ENCODE peak calls at places on chromosomes 13 and 19, in five cellular contexts. U is kidney epithelial cell, T is lower leg skin, R is cardiac muscle cell, J is cardiac fibroblast. K is an unnamed sample.

GRCh38 chr19:16571689-16572331 is 405 bp downstream of the SLC35E1 start:
- DNase-seq in U (no peak), T (no peak), R (no peak), J (no peak), K (no peak)

GRCh38 chr19:10762656-10763055 is 44.8 kb downstream of the DNM2 start:
- DNase-seq in J (no peak), T (no peak), R (no peak), U (no peak), K (peak; percentile 85)

GRCh38 chr19:44876930-44877530 is 14.0 kb upstream of the TOMM40 start:
- DNase-seq in R (no peak), J (no peak), U (no peak), T (no peak), K (no peak)

GRCh38 chr13:101700598-101700997 is 248.1 kb downstream of the ITGBL1 start:
- DNase-seq in J (peak; percentile 78), R (no peak), T (peak; percentile 56), U (no peak), K (no peak)

GRCh38 chr19:41705393-41706174 is 2.8 kb upstream of the CEACAM5 start:
- DNase-seq in U (no peak), R (no peak), J (peak; percentile 4), T (no peak), K (peak; percentile 71)

GRCh38 chr19:10517361-10517759 is at the start of gene S1PR5:
- DNase-seq in J (no peak), T (no peak), R (peak; percentile 38), U (no peak), K (no peak)

GRCh38 chr19:19750842-19751790 is 18.2 kb upstream of the ZNF14 start:
- DNase-seq in J (no peak), U (no peak), T (no peak), R (no peak), K (no peak)

GRCh38 chr19:2695288-2695866 is 7.1 kb downstream of the GNG7 start:
- DNase-seq in U (no peak), R (peak; percentile 26), J (no peak), T (no peak), K (no peak)

GRCh38 chr19:48395170-48395455 is 1.6 kb downstream of the GRIN2D start:
- DNase-seq in T (no peak), U (no peak), R (no peak), J (no peak), K (no peak)
- H3K4me3 ChIP-seq in T (no peak overlapping the region), U (no peak overlapping the region), R (no peak overlapping the region), J (no peak overlapping the region), K (no peak overlapping the region)

GRCh38 chr13:20832861-20833260 is 59.1 kb upstream of the EEF1AKMT1 start:
- DNase-seq in U (no peak), R (no peak), J (no peak), T (no peak), K (no peak)
- TF ChIP-seq CTCF in U (no peak), R (no peak), J (no peak), T (no peak), K (no peak)

GRCh38 chr13:76993021-76993420 is 1.1 kb downstream of the CLN5 start:
- DNase-seq in J (peak; percentile 49), R (no peak), T (no peak), U (no peak), K (no peak)

GRCh38 chr13:76991796-76992547 is at the start of gene CLN5:
- DNase-seq in U (peak; percentile 65), J (peak; percentile 91), T (peak; percentile 94), R (peak; percentile 96), K (peak; percentile 98)

GRCh38 chr13:76992548-76993001 is 694 bp downstream of the CLN5 start:
- DNase-seq in J (peak; percentile 43), R (peak; percentile 24), T (peak; percentile 30), U (no peak), K (peak; percentile 56)

GRCh38 chr13:76994281-76994680 is 2.4 kb downstream of the CLN5 start:
- DNase-seq in J (peak; percentile 32), R (no peak), T (no peak), U (no peak), K (no peak)

DNA sequence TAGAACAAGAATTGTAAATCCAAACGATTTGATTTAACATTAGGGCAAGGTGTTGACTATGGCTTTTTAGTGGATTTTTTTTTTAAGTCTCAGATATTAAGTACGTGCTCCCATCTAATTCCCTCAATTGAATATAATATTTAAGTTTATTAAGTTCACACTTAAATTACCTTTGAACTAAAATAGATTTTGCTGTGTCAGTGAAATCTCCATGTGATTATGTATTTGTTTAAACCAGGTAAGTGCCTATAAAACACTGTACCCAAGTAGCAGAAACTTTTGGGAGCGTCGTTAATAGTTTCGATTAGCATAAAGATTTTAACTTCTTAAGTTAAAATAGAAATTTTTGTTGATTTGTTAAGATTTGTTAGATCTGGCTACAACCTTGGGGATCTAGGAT is 1.6 kb downstream of the CLN5 start:
- DNase-seq in J (no peak), R (no peak), U (no peak), T (no peak), K (no peak)
- H3K4me3 ChIP-seq in J (no peak overlapping the region), R (no peak overlapping the region), U (no peak overlapping the region), T (no peak overlapping the region), K (no peak overlapping the region)

GRCh38 chr19:11890634-11891033 is 3.1 kb downstream of the ZNF69 start:
- DNase-seq in J (no peak), R (no peak), T (no peak), U (no peak), K (no peak)

GRCh38 chr19:11887247-11887617 is 350 bp upstream of the ZNF69 start:
- DNase-seq in U (no peak), T (no peak), R (no peak), J (no peak), K (no peak)

DNA sequence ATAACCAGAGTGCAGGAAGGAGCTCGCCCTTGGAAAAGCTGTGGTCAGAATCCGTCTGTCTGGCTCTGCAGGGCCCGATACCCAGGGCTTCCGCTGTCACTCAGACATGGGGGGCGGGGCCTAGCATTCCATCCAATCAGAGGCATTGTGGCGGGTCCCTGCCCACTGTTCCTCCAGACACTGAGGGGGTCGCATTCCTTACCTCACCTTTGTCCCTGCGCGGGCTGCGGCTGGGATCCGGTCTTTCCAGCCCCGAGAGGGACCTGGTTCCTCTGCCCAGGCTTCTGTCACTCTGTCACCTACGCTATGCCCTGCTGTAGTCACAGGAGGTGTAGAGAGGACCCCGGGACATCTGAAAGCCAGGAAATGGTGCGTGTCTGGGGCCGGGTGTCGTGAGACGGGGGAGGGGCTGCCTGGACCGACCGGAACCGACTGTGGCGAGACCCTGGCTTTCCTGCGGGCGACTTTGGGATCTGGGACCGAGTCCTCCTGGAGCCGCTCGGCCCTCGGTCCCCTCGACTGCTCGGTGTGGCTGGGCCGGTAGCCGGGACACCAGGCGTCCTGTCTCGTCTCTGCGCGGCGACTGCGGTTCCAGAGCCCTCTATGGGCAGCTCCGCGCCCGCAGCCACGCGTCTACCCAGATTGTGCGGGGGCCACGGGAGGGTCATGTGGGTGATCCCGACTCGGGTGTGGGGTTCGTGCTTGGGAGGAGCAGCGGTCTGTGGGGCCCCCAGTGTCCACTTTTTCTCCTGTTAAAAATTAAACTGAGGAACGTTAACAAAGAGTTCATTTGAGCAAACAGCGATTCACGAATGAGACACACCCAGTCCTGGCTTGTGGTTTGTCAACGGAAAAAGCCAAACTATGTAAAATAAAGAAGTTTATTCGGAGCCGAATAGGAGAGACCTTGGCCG is at the start of gene ZNF69:
- DNase-seq in U (peak; percentile 53), R (peak; percentile 94), J (peak; percentile 56), T (peak; percentile 79), K (peak; percentile 98)
- TF ChIP-seq CTCF in U (peak; percentile 15), R (peak; percentile 15), J (peak; percentile 16), T (no peak), K (no peak)

GRCh38 chr13:111123649-111124048 is 8.5 kb downstream of the ARHGEF7 start:
- DNase-seq in J (no peak), T (no peak), U (no peak), R (no peak), K (no peak)
- H3K4me3 ChIP-seq in J (no peak overlapping the region), T (no peak overlapping the region), U (no peak overlapping the region), R (no peak overlapping the region), K (no peak overlapping the region)

GRCh38 chr13:49679244-49679643 is 12.0 kb downstream of the EBPL start:
- DNase-seq in U (no peak), T (no peak), J (no peak), R (no peak), K (no peak)
- TF ChIP-seq CTCF in U (peak; percentile 25), T (no peak), J (peak; percentile 8), R (peak; percentile 13), K (no peak)

GRCh38 chr13:34164585-34164984 is 346.6 kb downstream of the RFC3 start:
- DNase-seq in T (no peak), J (no peak), R (no peak), U (peak; percentile 55), K (no peak)

GRCh38 chr13:34161829-34162544 is 344.0 kb downstream of the RFC3 start:
- DNase-seq in J (peak; percentile 92), R (peak; percentile 6), T (no peak), U (peak; percentile 54), K (no peak)

GRCh38 chr13:34159946-34160345 is 342.0 kb downstream of the RFC3 start:
- DNase-seq in R (no peak), T (no peak), U (no peak), J (no peak), K (no peak)

GRCh38 chr13:34165158-34165557 is 347.2 kb downstream of the RFC3 start:
- DNase-seq in T (no peak), U (no peak), R (no peak), J (no peak), K (no peak)

DNA sequence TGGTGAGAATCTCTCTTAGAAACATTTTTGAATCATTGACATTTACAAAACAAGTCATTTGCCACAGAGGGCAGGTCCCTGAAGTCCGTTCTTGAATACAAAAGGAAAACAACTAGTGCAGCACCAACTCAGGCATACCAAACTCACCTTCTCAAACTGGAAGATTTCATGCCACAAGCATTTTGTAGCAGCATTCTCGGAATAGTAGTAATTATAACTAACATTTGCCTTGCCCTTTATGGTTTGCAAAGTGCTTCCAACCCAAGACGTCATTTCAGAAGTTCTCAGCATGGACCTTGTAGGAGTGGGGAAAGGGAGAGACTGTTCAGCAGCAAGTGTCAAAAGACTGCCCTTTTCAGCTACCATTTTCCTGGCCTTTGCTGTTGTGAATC is 344.6 kb downstream of the RFC3 start:
- DNase-seq in R (no peak), T (no peak), U (no peak), J (no peak), K (no peak)
- H3K4me3 ChIP-seq in R (no peak overlapping the region), T (no peak overlapping the region), U (no peak overlapping the region), J (peak overlapping the region; percentile 18), K (no peak overlapping the region)

GRCh38 chr13:113731192-113732175 is 27.5 kb upstream of the TMEM255B start:
- DNase-seq in R (no peak), U (no peak), T (no peak), J (no peak), K (no peak)

GRCh38 chr13:113732176-113732960 is 26.7 kb upstream of the TMEM255B start:
- DNase-seq in U (no peak), R (no peak), T (no peak), J (no peak), K (no peak)

GRCh38 chr13:113729329-113730019 is 29.6 kb upstream of the TMEM255B start:
- DNase-seq in T (no peak), J (no peak), U (no peak), R (no peak), K (peak; percentile 48)

GRCh38 chr13:113730145-113730750 is 28.8 kb upstream of the TMEM255B start:
- DNase-seq in T (no peak), R (no peak), J (no peak), U (no peak), K (peak; percentile 44)

GRCh38 chr13:113730831-113731191 is 28.2 kb upstream of the TMEM255B start:
- DNase-seq in T (no peak), J (no peak), R (no peak), U (no peak), K (no peak)
- TF ChIP-seq CTCF in T (no peak), J (no peak), R (no peak), U (no peak), K (no peak)

K was measured in mucosa of descending colon.